ENCODE peak calls at places on chromosome 21, in eight cellular contexts. One of them, this sample, is unnamed. For H3K36me3, the result is how much of the 10 kb centered on the place peaks cover.

GRCh38 chr21:46604329-46604974 is 430 bp downstream of the S100B start:
- DNase-seq in IMR-90: no peak
- DNase-seq in spleen: no peak
- DNase-seq in body of pancreas: no peak
- DNase-seq in ovary: no peak
- DNase-seq in testis: no peak
- DNase-seq in heart left ventricle: no peak
- DNase-seq in uterus: no peak
- DNase-seq in this sample: no peak

GRCh38 chr21:34545079-34545884 is 33.3 kb upstream of the KCNE1 start:
- DNase-seq in IMR-90: peak
- DNase-seq in spleen: no peak
- DNase-seq in body of pancreas: peak
- DNase-seq in ovary: no peak
- DNase-seq in testis: peak
- DNase-seq in heart left ventricle: no peak
- DNase-seq in uterus: no peak
- DNase-seq in this sample: no peak

GRCh38 chr21:25561668-25562641 is 45.3 kb downstream of the MRPL39 start:
- DNase-seq in IMR-90: peak
- DNase-seq in spleen: peak
- DNase-seq in body of pancreas: peak
- DNase-seq in ovary: peak
- DNase-seq in testis: peak
- DNase-seq in heart left ventricle: peak
- DNase-seq in uterus: peak
- DNase-seq in this sample: no peak

GRCh38 chr21:16181024-16181423 is 451.2 kb downstream of the USP25 start:
- DNase-seq in IMR-90: no peak
- DNase-seq in spleen: no peak
- DNase-seq in body of pancreas: peak
- DNase-seq in ovary: no peak
- DNase-seq in testis: no peak
- DNase-seq in heart left ventricle: no peak
- DNase-seq in uterus: peak
- DNase-seq in this sample: no peak

GRCh38 chr21:17708541-17709265 is 96.0 kb upstream of the BTG3 start:
- DNase-seq in IMR-90: no peak
- DNase-seq in spleen: no peak
- DNase-seq in body of pancreas: no peak
- DNase-seq in ovary: no peak
- DNase-seq in testis: no peak
- DNase-seq in heart left ventricle: no peak
- DNase-seq in uterus: no peak
- DNase-seq in this sample: no peak

GRCh38 chr21:35933466-35933865 is 126.9 kb downstream of the SETD4 start:
- DNase-seq in IMR-90: peak
- DNase-seq in spleen: no peak
- DNase-seq in body of pancreas: peak
- DNase-seq in ovary: peak
- DNase-seq in testis: peak
- DNase-seq in heart left ventricle: peak
- DNase-seq in uterus: peak
- DNase-seq in this sample: peak

GRCh38 chr21:16942703-16943102 is 570.1 kb upstream of the CXADR start:
- DNase-seq in IMR-90: peak
- DNase-seq in spleen: no peak
- DNase-seq in body of pancreas: no peak
- DNase-seq in ovary: no peak
- DNase-seq in testis: no peak
- DNase-seq in heart left ventricle: no peak
- DNase-seq in uterus: no peak
- DNase-seq in this sample: no peak

GRCh38 chr21:24428539-24429186 is 1178.6 kb downstream of the MRPL39 start:
- DNase-seq in IMR-90: no peak
- DNase-seq in spleen: no peak
- DNase-seq in body of pancreas: no peak
- DNase-seq in ovary: no peak
- DNase-seq in testis: no peak
- DNase-seq in heart left ventricle: no peak
- DNase-seq in uterus: no peak
- DNase-seq in this sample: no peak

GRCh38 chr21:25024639-25025038 is 582.6 kb downstream of the MRPL39 start:
- DNase-seq in IMR-90: no peak
- DNase-seq in spleen: no peak
- DNase-seq in body of pancreas: no peak
- DNase-seq in ovary: no peak
- DNase-seq in testis: no peak
- DNase-seq in heart left ventricle: no peak
- DNase-seq in uterus: no peak
- DNase-seq in this sample: no peak

GRCh38 chr21:18023099-18023498 is 203.9 kb upstream of the C21orf91 start:
- DNase-seq in IMR-90: no peak
- DNase-seq in spleen: no peak
- DNase-seq in body of pancreas: no peak
- DNase-seq in ovary: no peak
- DNase-seq in testis: no peak
- DNase-seq in heart left ventricle: no peak
- DNase-seq in uterus: no peak
- DNase-seq in this sample: no peak

GRCh38 chr21:14877581-14878228 is 187.1 kb downstream of the NRIP1 start:
- DNase-seq in IMR-90: peak
- DNase-seq in spleen: no peak
- DNase-seq in body of pancreas: no peak
- DNase-seq in ovary: no peak
- DNase-seq in testis: no peak
- DNase-seq in heart left ventricle: no peak
- DNase-seq in uterus: no peak
- DNase-seq in this sample: no peak

GRCh38 chr21:34886554-34887385 is 162.3 kb downstream of the RUNX1 start:
- DNase-seq in IMR-90: no peak
- DNase-seq in spleen: peak
- DNase-seq in body of pancreas: peak
- DNase-seq in ovary: peak
- DNase-seq in testis: no peak
- DNase-seq in heart left ventricle: peak
- DNase-seq in uterus: no peak
- DNase-seq in this sample: peak

GRCh38 chr21:24395320-24395933 is 1211.9 kb downstream of the MRPL39 start:
- DNase-seq in IMR-90: peak
- DNase-seq in spleen: no peak
- DNase-seq in body of pancreas: no peak
- DNase-seq in ovary: no peak
- DNase-seq in testis: no peak
- DNase-seq in heart left ventricle: no peak
- DNase-seq in uterus: no peak
- DNase-seq in this sample: no peak

GRCh38 chr21:18529253-18529652 is 125.7 kb upstream of the TMPRSS15 start:
- DNase-seq in IMR-90: no peak
- DNase-seq in spleen: no peak
- DNase-seq in body of pancreas: no peak
- DNase-seq in ovary: no peak
- DNase-seq in testis: no peak
- DNase-seq in heart left ventricle: no peak
- DNase-seq in uterus: no peak
- DNase-seq in this sample: no peak

GRCh38 chr21:31172328-31172727 is 134.1 kb upstream of the KRTAP19-8 start:
- DNase-seq in IMR-90: no peak
- DNase-seq in spleen: no peak
- DNase-seq in body of pancreas: no peak
- DNase-seq in ovary: no peak
- DNase-seq in testis: no peak
- DNase-seq in heart left ventricle: no peak
- DNase-seq in uterus: no peak
- DNase-seq in this sample: no peak

GRCh38 chr21:21740207-21740606 is 742.0 kb downstream of the NCAM2 start:
- DNase-seq in IMR-90: no peak
- DNase-seq in spleen: no peak
- DNase-seq in body of pancreas: no peak
- DNase-seq in ovary: no peak
- DNase-seq in testis: no peak
- DNase-seq in heart left ventricle: no peak
- DNase-seq in uterus: no peak
- DNase-seq in this sample: no peak

DNA sequence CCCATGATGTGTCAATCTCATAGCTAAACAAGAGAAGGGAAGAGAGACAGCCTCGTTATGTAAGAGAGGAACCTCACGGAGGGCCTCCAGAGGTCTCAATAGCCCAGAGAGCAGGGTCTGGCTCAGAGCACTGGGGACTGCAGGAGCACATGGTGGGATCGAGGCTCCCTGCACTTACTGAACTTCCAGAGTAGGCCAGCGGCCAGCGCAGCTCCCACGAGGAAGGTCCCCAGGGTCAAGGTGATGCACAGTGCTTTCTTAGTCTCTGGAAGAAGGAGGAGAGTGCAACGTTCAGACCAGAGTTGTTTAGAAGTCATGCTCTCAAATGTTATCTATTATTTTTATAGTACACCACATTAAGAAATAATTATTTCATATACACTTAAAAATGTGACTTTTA is 18.6 kb downstream of the TMPRSS2 start:
- DNase-seq in IMR-90: no peak
- DNase-seq in spleen: no peak
- DNase-seq in body of pancreas: no peak
- DNase-seq in ovary: no peak
- DNase-seq in testis: no peak
- DNase-seq in heart left ventricle: no peak
- DNase-seq in uterus: no peak
- DNase-seq in this sample: no peak
- H3K36me3 ChIP-seq in IMR-90: under half
- H3K36me3 ChIP-seq in spleen: under half
- H3K36me3 ChIP-seq in body of pancreas: under half
- H3K36me3 ChIP-seq in ovary: under half
- H3K36me3 ChIP-seq in testis: under half
- H3K36me3 ChIP-seq in heart left ventricle: under half
- H3K36me3 ChIP-seq in uterus: under half
- H3K36me3 ChIP-seq in this sample: under half

DNA sequence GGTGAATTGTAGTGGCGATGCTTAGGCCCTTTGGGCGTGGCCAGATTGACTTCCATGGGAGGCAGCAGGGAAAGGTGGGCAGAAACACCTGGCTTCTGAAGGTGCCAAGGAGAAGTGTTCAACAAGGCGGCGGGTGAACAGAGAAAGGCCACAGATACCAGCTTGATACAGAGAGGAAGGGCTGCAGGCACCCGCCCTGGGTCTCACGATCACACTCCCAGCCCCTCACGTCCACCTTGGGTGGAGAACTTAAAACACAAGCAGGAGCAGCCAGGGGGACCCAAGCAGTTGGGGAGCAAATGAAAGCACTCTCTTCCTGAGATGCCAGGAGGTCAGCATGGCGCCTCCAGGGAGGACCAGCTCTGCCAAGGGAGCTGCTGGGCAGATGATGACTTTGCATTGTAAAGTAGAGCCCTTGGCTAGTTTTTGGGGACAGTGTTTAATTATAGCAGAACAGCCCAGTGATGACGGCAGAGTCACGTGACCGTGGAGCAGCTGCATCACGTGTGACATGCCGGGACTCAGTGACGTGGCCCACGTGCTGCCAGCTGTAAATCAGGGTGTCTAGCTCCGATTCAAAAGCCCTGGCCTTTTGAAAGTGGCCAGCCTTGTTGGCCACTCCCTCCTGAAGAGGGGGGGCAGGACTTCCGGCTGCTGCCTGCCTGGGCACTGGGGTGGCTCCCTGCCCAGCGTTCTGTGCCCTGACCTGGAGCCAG is 19.0 kb downstream of the SLC37A1 start:
- DNase-seq in IMR-90: peak
- DNase-seq in spleen: peak
- DNase-seq in body of pancreas: peak
- DNase-seq in ovary: no peak
- DNase-seq in testis: peak
- DNase-seq in heart left ventricle: peak
- DNase-seq in uterus: peak
- DNase-seq in this sample: no peak
- TF ChIP-seq POLR2A in IMR-90: no peak
- TF ChIP-seq POLR2A in spleen: no peak
- TF ChIP-seq POLR2A in body of pancreas: no peak
- TF ChIP-seq POLR2A in ovary: no peak
- TF ChIP-seq POLR2A in testis: no peak
- TF ChIP-seq POLR2A in heart left ventricle: no peak
- TF ChIP-seq POLR2A in uterus: no peak
- TF ChIP-seq POLR2A in this sample: no peak

GRCh38 chr21:32215306-32215685 is 63.6 kb downstream of the MIS18A start:
- DNase-seq in IMR-90: no peak
- DNase-seq in spleen: no peak
- DNase-seq in body of pancreas: no peak
- DNase-seq in ovary: no peak
- DNase-seq in testis: no peak
- DNase-seq in heart left ventricle: no peak
- DNase-seq in uterus: no peak
- DNase-seq in this sample: no peak
- H3K4me3 ChIP-seq in IMR-90: no peak
- H3K4me3 ChIP-seq in spleen: no peak
- H3K4me3 ChIP-seq in body of pancreas: no peak
- H3K4me3 ChIP-seq in ovary: no peak
- H3K4me3 ChIP-seq in testis: no peak
- H3K4me3 ChIP-seq in heart left ventricle: no peak
- H3K4me3 ChIP-seq in uterus: no peak
- H3K4me3 ChIP-seq in this sample: no peak

GRCh38 chr21:44778094-44778493 is 23.5 kb downstream of the UBE2G2 start:
- DNase-seq in IMR-90: no peak
- DNase-seq in spleen: no peak
- DNase-seq in body of pancreas: no peak
- DNase-seq in ovary: no peak
- DNase-seq in testis: no peak
- DNase-seq in heart left ventricle: no peak
- DNase-seq in uterus: no peak
- DNase-seq in this sample: no peak
- H3K36me3 ChIP-seq in IMR-90: under half
- H3K36me3 ChIP-seq in spleen: under half
- H3K36me3 ChIP-seq in body of pancreas: under half
- H3K36me3 ChIP-seq in ovary: under half
- H3K36me3 ChIP-seq in testis: under half
- H3K36me3 ChIP-seq in heart left ventricle: under half
- H3K36me3 ChIP-seq in uterus: under half
- H3K36me3 ChIP-seq in this sample: half or more

GRCh38 chr21:41509206-41509496 is 1.2 kb upstream of the TMPRSS2 start:
- DNase-seq in IMR-90: no peak
- DNase-seq in spleen: no peak
- DNase-seq in body of pancreas: no peak
- DNase-seq in ovary: no peak
- DNase-seq in testis: no peak
- DNase-seq in heart left ventricle: no peak
- DNase-seq in uterus: no peak
- DNase-seq in this sample: no peak

GRCh38 chr21:41511858-41512257 is 3.9 kb upstream of the TMPRSS2 start:
- DNase-seq in IMR-90: no peak
- DNase-seq in spleen: no peak
- DNase-seq in body of pancreas: no peak
- DNase-seq in ovary: no peak
- DNase-seq in testis: no peak
- DNase-seq in heart left ventricle: no peak
- DNase-seq in uterus: no peak
- DNase-seq in this sample: no peak

GRCh38 chr21:41509733-41510132 is 1.8 kb upstream of the TMPRSS2 start:
- DNase-seq in IMR-90: no peak
- DNase-seq in spleen: no peak
- DNase-seq in body of pancreas: no peak
- DNase-seq in ovary: no peak
- DNase-seq in testis: no peak
- DNase-seq in heart left ventricle: no peak
- DNase-seq in uterus: no peak
- DNase-seq in this sample: no peak

GRCh38 chr21:41508415-41509205 is 652 bp upstream of the TMPRSS2 start:
- DNase-seq in IMR-90: no peak
- DNase-seq in spleen: no peak
- DNase-seq in body of pancreas: peak
- DNase-seq in ovary: no peak
- DNase-seq in testis: no peak
- DNase-seq in heart left ventricle: no peak
- DNase-seq in uterus: no peak
- DNase-seq in this sample: no peak

GRCh38 chr21:41510500-41510899 is 2.5 kb upstream of the TMPRSS2 start:
- DNase-seq in IMR-90: no peak
- DNase-seq in spleen: no peak
- DNase-seq in body of pancreas: peak
- DNase-seq in ovary: no peak
- DNase-seq in testis: no peak
- DNase-seq in heart left ventricle: no peak
- DNase-seq in uterus: no peak
- DNase-seq in this sample: no peak
- TF ChIP-seq POLR2A in IMR-90: no peak
- TF ChIP-seq POLR2A in spleen: no peak
- TF ChIP-seq POLR2A in body of pancreas: peak
- TF ChIP-seq POLR2A in ovary: no peak
- TF ChIP-seq POLR2A in testis: no peak
- TF ChIP-seq POLR2A in heart left ventricle: no peak
- TF ChIP-seq POLR2A in uterus: no peak
- TF ChIP-seq POLR2A in this sample: no peak